ENCODE peak calls at places on chromosomes 11 and 22, in seven cellular contexts. One of them, this sample, is unnamed.

GRCh38 chr22:49403102-49403501 is 424.6 kb downstream of the BRD1 start:
- DNase-seq in NB4: no peak
- DNase-seq in stomach: peak; percentile 9
- DNase-seq in CD4-positive, alpha-beta T cell: no peak
- DNase-seq in cardiac fibroblast: no peak
- DNase-seq in kidney epithelial cell: no peak
- DNase-seq in fibroblast of lung: no peak
- DNase-seq in this sample: no peak

GRCh38 chr22:33917744-33918406 is 2.4 kb downstream of the LARGE1 start:
- DNase-seq in NB4: peak; percentile 88
- DNase-seq in stomach: no peak
- DNase-seq in CD4-positive, alpha-beta T cell: no peak
- DNase-seq in cardiac fibroblast: peak; percentile 31
- DNase-seq in kidney epithelial cell: no peak
- DNase-seq in fibroblast of lung: peak; percentile 27
- DNase-seq in this sample: no peak

GRCh38 chr22:23856721-23857605 is 712 bp upstream of the SLC2A11 start:
- DNase-seq in NB4: no peak
- DNase-seq in stomach: no peak
- DNase-seq in CD4-positive, alpha-beta T cell: no peak
- DNase-seq in cardiac fibroblast: peak; percentile 40
- DNase-seq in kidney epithelial cell: no peak
- DNase-seq in fibroblast of lung: peak; percentile 64
- DNase-seq in this sample: no peak

GRCh38 chr22:24990344-24990905 is 37.9 kb downstream of the KIAA1671 start:
- DNase-seq in NB4: no peak
- DNase-seq in stomach: no peak
- DNase-seq in CD4-positive, alpha-beta T cell: no peak
- DNase-seq in cardiac fibroblast: no peak
- DNase-seq in kidney epithelial cell: no peak
- DNase-seq in fibroblast of lung: no peak
- DNase-seq in this sample: no peak

GRCh38 chr11:2588809-2589537 is 110.8 kb downstream of the KCNQ1OT1 start:
- DNase-seq in NB4: no peak
- DNase-seq in stomach: no peak
- DNase-seq in CD4-positive, alpha-beta T cell: no peak
- DNase-seq in cardiac fibroblast: no peak
- DNase-seq in kidney epithelial cell: no peak
- DNase-seq in fibroblast of lung: no peak
- DNase-seq in this sample: no peak

GRCh38 chr22:42649261-42650056 is at the start of gene CYB5R3:
- DNase-seq in NB4: peak; percentile 83
- DNase-seq in stomach: peak; percentile 86
- DNase-seq in CD4-positive, alpha-beta T cell: peak; percentile 67
- DNase-seq in cardiac fibroblast: peak; percentile 82
- DNase-seq in kidney epithelial cell: no peak
- DNase-seq in fibroblast of lung: peak; percentile 82
- DNase-seq in this sample: peak; percentile 79

GRCh38 chr22:50320116-50320515 is 6.7 kb downstream of the DENND6B start:
- DNase-seq in NB4: no peak
- DNase-seq in stomach: no peak
- DNase-seq in CD4-positive, alpha-beta T cell: no peak
- DNase-seq in cardiac fibroblast: no peak
- DNase-seq in kidney epithelial cell: no peak
- DNase-seq in fibroblast of lung: no peak
- DNase-seq in this sample: no peak

GRCh38 chr11:2791139-2791520 is 91.3 kb upstream of the KCNQ1OT1 start:
- DNase-seq in NB4: no peak
- DNase-seq in stomach: peak; percentile 45
- DNase-seq in CD4-positive, alpha-beta T cell: no peak
- DNase-seq in cardiac fibroblast: no peak
- DNase-seq in kidney epithelial cell: no peak
- DNase-seq in fibroblast of lung: no peak
- DNase-seq in this sample: no peak

GRCh38 chr11:71084306-71085012 is 167.9 kb downstream of the SHANK2 start:
- DNase-seq in NB4: no peak
- DNase-seq in stomach: no peak
- DNase-seq in CD4-positive, alpha-beta T cell: no peak
- DNase-seq in cardiac fibroblast: no peak
- DNase-seq in kidney epithelial cell: no peak
- DNase-seq in fibroblast of lung: no peak
- DNase-seq in this sample: no peak

GRCh38 chr22:22074634-22075381 is 92.2 kb upstream of the TOP3B start:
- DNase-seq in NB4: peak; percentile 16
- DNase-seq in stomach: no peak
- DNase-seq in CD4-positive, alpha-beta T cell: no peak
- DNase-seq in cardiac fibroblast: no peak
- DNase-seq in kidney epithelial cell: peak; percentile 23
- DNase-seq in fibroblast of lung: no peak
- DNase-seq in this sample: no peak

GRCh38 chr11:104873252-104873651 is 25.0 kb downstream of the CASP12 start:
- DNase-seq in NB4: no peak
- DNase-seq in stomach: no peak
- DNase-seq in CD4-positive, alpha-beta T cell: no peak
- DNase-seq in cardiac fibroblast: no peak
- DNase-seq in kidney epithelial cell: no peak
- DNase-seq in fibroblast of lung: no peak
- DNase-seq in this sample: no peak
- TF ChIP-seq CTCF in NB4: peak; percentile 56
- TF ChIP-seq CTCF in stomach: no peak
- TF ChIP-seq CTCF in CD4-positive, alpha-beta T cell: no peak
- TF ChIP-seq CTCF in cardiac fibroblast: peak; percentile 4
- TF ChIP-seq CTCF in kidney epithelial cell: no peak
- TF ChIP-seq CTCF in fibroblast of lung: peak; percentile 6
- TF ChIP-seq CTCF in this sample: no peak

GRCh38 chr11:69427906-69428880 is 53.3 kb upstream of the LINC01488 start:
- DNase-seq in NB4: no peak
- DNase-seq in stomach: no peak
- DNase-seq in CD4-positive, alpha-beta T cell: no peak
- DNase-seq in cardiac fibroblast: no peak
- DNase-seq in kidney epithelial cell: no peak
- DNase-seq in fibroblast of lung: no peak
- DNase-seq in this sample: no peak

GRCh38 chr11:69425444-69425843 is 56.0 kb upstream of the LINC01488 start:
- DNase-seq in NB4: peak; percentile 89
- DNase-seq in stomach: no peak
- DNase-seq in CD4-positive, alpha-beta T cell: no peak
- DNase-seq in cardiac fibroblast: no peak
- DNase-seq in kidney epithelial cell: no peak
- DNase-seq in fibroblast of lung: no peak
- DNase-seq in this sample: no peak

GRCh38 chr11:69429716-69430491 is 51.6 kb upstream of the LINC01488 start:
- DNase-seq in NB4: no peak
- DNase-seq in stomach: no peak
- DNase-seq in CD4-positive, alpha-beta T cell: no peak
- DNase-seq in cardiac fibroblast: no peak
- DNase-seq in kidney epithelial cell: no peak
- DNase-seq in fibroblast of lung: no peak
- DNase-seq in this sample: no peak

GRCh38 chr11:69425895-69426544 is 55.4 kb upstream of the LINC01488 start:
- DNase-seq in NB4: peak; percentile 68
- DNase-seq in stomach: no peak
- DNase-seq in CD4-positive, alpha-beta T cell: no peak
- DNase-seq in cardiac fibroblast: no peak
- DNase-seq in kidney epithelial cell: no peak
- DNase-seq in fibroblast of lung: no peak
- DNase-seq in this sample: no peak

GRCh38 chr11:69427337-69427736 is 54.1 kb upstream of the LINC01488 start:
- DNase-seq in NB4: no peak
- DNase-seq in stomach: no peak
- DNase-seq in CD4-positive, alpha-beta T cell: no peak
- DNase-seq in cardiac fibroblast: no peak
- DNase-seq in kidney epithelial cell: no peak
- DNase-seq in fibroblast of lung: no peak
- DNase-seq in this sample: no peak
- TF ChIP-seq CTCF in NB4: no peak
- TF ChIP-seq CTCF in stomach: no peak
- TF ChIP-seq CTCF in CD4-positive, alpha-beta T cell: no peak
- TF ChIP-seq CTCF in cardiac fibroblast: no peak
- TF ChIP-seq CTCF in kidney epithelial cell: no peak
- TF ChIP-seq CTCF in fibroblast of lung: no peak
- TF ChIP-seq CTCF in this sample: no peak

DNA sequence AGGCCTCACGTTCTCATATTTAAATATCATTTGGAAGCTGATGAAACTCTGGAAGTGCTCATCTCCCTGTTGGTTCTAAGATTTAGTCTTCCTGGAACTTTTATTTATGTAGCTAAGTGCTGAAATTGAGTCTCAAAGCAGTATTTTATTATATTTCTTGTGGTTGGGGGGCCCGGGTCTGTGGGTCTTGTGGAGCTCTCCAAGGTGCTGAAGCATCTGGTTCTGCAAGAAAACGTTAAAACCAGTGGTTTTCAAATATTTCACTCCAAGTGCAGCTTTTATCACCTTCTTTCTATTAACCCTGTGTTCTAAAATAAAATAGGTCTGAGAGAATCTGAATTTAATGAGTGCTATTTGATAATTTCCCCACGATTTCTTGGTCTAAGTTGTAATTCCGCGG is 1404.8 kb downstream of the TBC1D22A start:
- DNase-seq in NB4: peak; percentile 20
- DNase-seq in stomach: no peak
- DNase-seq in CD4-positive, alpha-beta T cell: no peak
- DNase-seq in cardiac fibroblast: no peak
- DNase-seq in kidney epithelial cell: no peak
- DNase-seq in fibroblast of lung: no peak
- DNase-seq in this sample: no peak
- TF ChIP-seq CTCF in NB4: no peak
- TF ChIP-seq CTCF in stomach: no peak
- TF ChIP-seq CTCF in CD4-positive, alpha-beta T cell: no peak
- TF ChIP-seq CTCF in cardiac fibroblast: no peak
- TF ChIP-seq CTCF in kidney epithelial cell: no peak
- TF ChIP-seq CTCF in fibroblast of lung: no peak
- TF ChIP-seq CTCF in this sample: no peak

GRCh38 chr22:41521166-41521565 is 23.1 kb downstream of the POLR3H start:
- DNase-seq in NB4: no peak
- DNase-seq in stomach: no peak
- DNase-seq in CD4-positive, alpha-beta T cell: no peak
- DNase-seq in cardiac fibroblast: no peak
- DNase-seq in kidney epithelial cell: no peak
- DNase-seq in fibroblast of lung: no peak
- DNase-seq in this sample: no peak

GRCh38 chr22:41517172-41518047 is 26.9 kb downstream of the POLR3H start:
- DNase-seq in NB4: peak; percentile 44
- DNase-seq in stomach: peak; percentile 86
- DNase-seq in CD4-positive, alpha-beta T cell: peak; percentile 32
- DNase-seq in cardiac fibroblast: peak; percentile 61
- DNase-seq in kidney epithelial cell: peak; percentile 12
- DNase-seq in fibroblast of lung: no peak
- DNase-seq in this sample: peak; percentile 77

GRCh38 chr22:41516462-41516861 is 27.8 kb downstream of the POLR3H start:
- DNase-seq in NB4: no peak
- DNase-seq in stomach: no peak
- DNase-seq in CD4-positive, alpha-beta T cell: no peak
- DNase-seq in cardiac fibroblast: no peak
- DNase-seq in kidney epithelial cell: no peak
- DNase-seq in fibroblast of lung: no peak
- DNase-seq in this sample: no peak

GRCh38 chr22:41513391-41513790 is 30.9 kb downstream of the POLR3H start:
- DNase-seq in NB4: no peak
- DNase-seq in stomach: no peak
- DNase-seq in CD4-positive, alpha-beta T cell: no peak
- DNase-seq in cardiac fibroblast: no peak
- DNase-seq in kidney epithelial cell: no peak
- DNase-seq in fibroblast of lung: no peak
- DNase-seq in this sample: no peak

GRCh38 chr22:41518048-41518347 is 26.3 kb downstream of the POLR3H start:
- DNase-seq in NB4: no peak
- DNase-seq in stomach: no peak
- DNase-seq in CD4-positive, alpha-beta T cell: no peak
- DNase-seq in cardiac fibroblast: no peak
- DNase-seq in kidney epithelial cell: no peak
- DNase-seq in fibroblast of lung: no peak
- DNase-seq in this sample: no peak
- TF ChIP-seq CTCF in NB4: no peak
- TF ChIP-seq CTCF in stomach: no peak
- TF ChIP-seq CTCF in CD4-positive, alpha-beta T cell: peak; percentile 48
- TF ChIP-seq CTCF in cardiac fibroblast: no peak
- TF ChIP-seq CTCF in kidney epithelial cell: no peak
- TF ChIP-seq CTCF in fibroblast of lung: no peak
- TF ChIP-seq CTCF in this sample: no peak

This sample was measured in MCF 10A.